ENCODE peak calls at places on chromosome X, in four cellular contexts. A is lower leg skin, O is right lobe of liver, N is BJ. T is an unnamed sample.

GRCh38 chrX:31057691-31058090 is 14.2 kb downstream of the FTHL17 start:
- DNase-seq in N (no peak), O (no peak), A (no peak), T (no peak)

GRCh38 chrX:136731798-136732197 is 48.9 kb downstream of the ARHGEF6 start:
- DNase-seq in N (no peak), A (no peak), O (no peak), T (no peak)

GRCh38 chrX:8289523-8289922 is 118.5 kb upstream of the VCX2 start:
- DNase-seq in A (no peak), O (no peak), N (no peak), T (no peak)

GRCh38 chrX:26851981-26852380 is 611.2 kb downstream of the PPP4R3C start:
- DNase-seq in O (no peak), A (no peak), N (no peak), T (no peak)

GRCh38 chrX:108312938-108313337 is 125.3 kb downstream of the COL4A6 start:
- DNase-seq in N (no peak), A (peak), O (peak), T (no peak)

GRCh38 chrX:15882704-15883539 is 28.3 kb upstream of the AP1S2 start:
- DNase-seq in N (no peak), O (no peak), A (no peak), T (no peak)

GRCh38 chrX:42119076-42119475 is 195.7 kb upstream of the CASK start:
- DNase-seq in O (no peak), A (no peak), N (no peak), T (no peak)

GRCh38 chrX:48278958-48279357 is 23.8 kb downstream of the SSX1 start:
- DNase-seq in O (no peak), N (no peak), A (no peak), T (no peak)

GRCh38 chrX:19723427-19723826 is 164.0 kb downstream of the SH3KBP1 start:
- DNase-seq in N (no peak), O (no peak), A (no peak), T (no peak)

GRCh38 chrX:55210931-55211677 is 9.0 kb upstream of the PAGE5 start:
- DNase-seq in A (no peak), O (peak), N (no peak), T (no peak)

GRCh38 chrX:19748898-19749680 is 138.3 kb downstream of the SH3KBP1 start:
- DNase-seq in A (no peak), N (no peak), O (no peak), T (no peak)

GRCh38 chrX:11239230-11239629 is 54.0 kb upstream of the AMELX start:
- DNase-seq in O (no peak), A (no peak), N (peak), T (peak)

GRCh38 chrX:107565916-107566602 is 62.3 kb upstream of the PRPS1 start:
- DNase-seq in N (no peak), O (no peak), A (no peak), T (no peak)

GRCh38 chrX:129235903-129236302 is 287.4 kb downstream of the SMARCA1 start:
- DNase-seq in O (no peak), A (no peak), N (no peak), T (no peak)

GRCh38 chrX:138756234-138756633 is 44.7 kb upstream of the FGF13 start:
- DNase-seq in A (no peak), N (no peak), O (no peak), T (no peak)

GRCh38 chrX:81201692-81202412 is at the start of the genes HMGN5 and SH3BGRL:
- DNase-seq in A (peak), N (peak), O (peak), T (peak)

GRCh38 chrX:1400049-1400448 is 8.1 kb upstream of the SLC25A6 start:
- DNase-seq in O (no peak), N (no peak), A (no peak), T (no peak)

GRCh38 chrX:19440713-19441112 is 74.6 kb downstream of the MAP3K15 start:
- DNase-seq in A (no peak), N (no peak), O (no peak), T (no peak)

GRCh38 chrX:100208076-100208475 is 202.0 kb downstream of the PCDH19 start:
- DNase-seq in O (no peak), A (no peak), N (no peak), T (no peak)

GRCh38 chrX:106932960-106933537 is 12.8 kb downstream of the CLDN2 start:
- DNase-seq in A (no peak), N (no peak), O (no peak), T (no peak)

GRCh38 chrX:48789366-48790220 is 3.2 kb downstream of the GATA1 start:
- DNase-seq in N (no peak), A (peak), O (no peak), T (no peak)

GRCh38 chrX:11555759-11556158 is 110.0 kb downstream of the ARHGAP6 start:
- DNase-seq in A (no peak), O (no peak), N (no peak), T (no peak)

GRCh38 chrX:56233100-56233499 is 944 bp downstream of the KLF8 start:
- DNase-seq in O (no peak), N (no peak), A (no peak), T (no peak)

GRCh38 chrX:16487620-16488380 is 162.2 kb upstream of the S100G start:
- DNase-seq in A (no peak), O (no peak), N (no peak), T (no peak)

GRCh38 chrX:72316408-72317079 is 10.8 kb upstream of the CITED1 start:
- DNase-seq in N (no peak), A (no peak), O (no peak), T (no peak)

GRCh38 chrX:50827996-50828395 is 14.0 kb upstream of the SHROOM4 start:
- DNase-seq in A (no peak), O (no peak), N (no peak), T (no peak)

GRCh38 chrX:106742831-106743230 is 16.3 kb downstream of the RNF128 start:
- DNase-seq in N (no peak), A (no peak), O (no peak), T (no peak)

GRCh38 chrX:928606-929005 is 283.8 kb downstream of the CRLF2 start:
- DNase-seq in A (no peak), N (no peak), O (no peak), T (no peak)

GRCh38 chrX:45755719-45756118 is 555.0 kb upstream of the DIPK2B start:
- DNase-seq in A (no peak), O (no peak), N (no peak), T (no peak)

GRCh38 chrX:9569875-9570274 is 105.0 kb downstream of the TBL1X start:
- DNase-seq in A (peak), N (no peak), O (no peak), T (no peak)

GRCh38 chrX:141201962-141202361 is 25.0 kb upstream of the LDOC1 start:
- DNase-seq in N (no peak), O (no peak), A (no peak), T (no peak)

DNA sequence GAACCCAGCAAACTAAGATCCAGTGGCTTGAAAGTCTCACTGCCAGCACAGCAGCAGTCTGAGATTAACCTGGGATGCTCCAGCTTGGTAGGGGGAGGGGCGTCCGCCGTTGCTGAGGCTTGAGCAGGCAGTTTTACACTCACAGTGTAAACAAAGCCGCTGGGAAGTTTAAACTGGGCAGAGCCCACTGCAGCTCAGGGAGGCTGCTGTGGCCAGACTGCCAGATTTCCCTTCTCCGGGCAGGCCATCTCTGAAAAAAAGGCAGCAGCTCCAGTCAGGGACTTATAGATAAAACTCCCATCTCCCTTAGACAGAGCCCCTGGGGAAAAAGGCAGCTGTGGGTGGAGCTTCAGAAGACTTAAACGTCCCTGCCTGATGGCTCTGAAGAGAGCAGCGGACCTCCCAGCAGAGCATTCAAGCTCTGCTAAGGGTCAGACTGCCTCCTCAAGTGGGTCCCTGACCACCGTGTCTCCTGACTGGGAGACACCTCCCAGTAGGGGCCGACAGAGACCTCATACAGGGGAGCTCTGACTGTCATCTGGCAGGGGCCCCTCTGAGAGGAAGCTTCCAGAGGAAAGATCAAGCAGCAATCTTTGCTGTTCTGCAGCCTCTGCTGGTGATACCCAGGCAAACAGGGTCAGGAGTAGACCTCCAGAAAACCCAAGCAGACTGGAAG is 45.1 kb upstream of the CDX4 start:
- DNase-seq in N (no peak), O (no peak), A (no peak), T (no peak)
- TF ChIP-seq CTCF in N (no peak), O (no peak), A (no peak), T (no peak)

DNA sequence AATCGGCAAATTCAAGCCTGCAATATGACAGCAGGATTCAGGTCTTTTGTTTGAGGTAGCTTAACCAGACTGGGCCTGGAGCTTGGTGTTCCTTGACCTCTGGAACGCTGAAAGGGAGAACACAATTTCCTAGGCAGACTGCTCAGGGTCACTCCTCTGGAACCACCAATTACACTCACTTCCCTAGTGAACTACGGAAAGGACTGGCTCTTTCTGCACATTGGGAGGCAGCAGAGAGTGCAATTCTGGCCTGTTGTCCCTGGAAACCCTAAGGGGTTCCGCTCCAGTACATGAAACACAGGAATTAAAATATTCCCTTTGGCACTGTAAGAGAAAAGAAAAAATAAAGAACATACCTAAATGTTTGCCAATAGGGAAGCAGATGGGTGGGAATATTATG is 58.6 kb downstream of the GPC3 start:
- DNase-seq in O (no peak), N (no peak), A (no peak), T (no peak)
- TF ChIP-seq CTCF in O (no peak), N (no peak), A (no peak), T (no peak)

DNA sequence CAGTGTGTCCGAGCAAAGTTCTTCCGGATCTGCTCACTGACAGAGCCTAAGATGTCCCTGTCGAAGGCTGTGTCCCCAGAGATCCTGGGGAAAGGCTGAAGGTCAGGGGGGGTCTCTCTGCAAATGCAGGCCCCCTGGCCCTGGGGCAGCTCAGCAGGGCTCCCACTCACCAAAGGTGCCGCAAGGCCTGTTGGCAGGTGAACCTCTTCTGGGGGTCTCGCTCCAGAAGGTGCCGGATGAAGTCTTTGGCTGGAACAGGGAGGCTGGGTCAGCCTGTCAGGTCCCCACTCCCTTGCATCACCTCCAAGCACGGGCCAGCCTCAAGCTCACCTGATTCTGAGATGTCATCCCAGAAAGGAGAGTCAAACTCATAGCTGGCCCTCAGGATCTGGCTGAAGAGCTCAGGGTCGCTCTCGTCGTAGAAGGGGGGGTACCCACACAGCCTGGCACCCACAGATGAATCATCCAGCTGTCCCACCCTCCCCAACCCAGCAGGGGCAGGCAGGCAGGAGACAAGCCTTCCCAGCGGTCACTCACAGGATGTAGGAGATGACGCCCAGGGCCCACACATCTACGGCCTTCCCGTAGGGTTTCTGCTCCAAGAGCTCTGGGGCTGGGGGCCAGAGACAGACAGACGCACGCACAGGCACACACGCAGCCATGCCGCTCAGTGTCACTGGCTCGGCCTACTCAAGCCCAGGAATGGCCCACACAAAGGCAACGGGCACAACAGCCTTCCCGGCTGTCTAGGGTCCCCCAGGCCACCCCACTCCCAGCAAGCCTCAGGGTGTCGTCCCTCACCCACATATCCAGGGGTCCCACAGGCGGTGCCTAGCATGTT is 2.6 kb downstream of the PNCK start:
- DNase-seq in O (no peak), N (no peak), A (peak), T (no peak)
- TF ChIP-seq CTCF in O (no peak), N (no peak), A (no peak), T (no peak)

DNA sequence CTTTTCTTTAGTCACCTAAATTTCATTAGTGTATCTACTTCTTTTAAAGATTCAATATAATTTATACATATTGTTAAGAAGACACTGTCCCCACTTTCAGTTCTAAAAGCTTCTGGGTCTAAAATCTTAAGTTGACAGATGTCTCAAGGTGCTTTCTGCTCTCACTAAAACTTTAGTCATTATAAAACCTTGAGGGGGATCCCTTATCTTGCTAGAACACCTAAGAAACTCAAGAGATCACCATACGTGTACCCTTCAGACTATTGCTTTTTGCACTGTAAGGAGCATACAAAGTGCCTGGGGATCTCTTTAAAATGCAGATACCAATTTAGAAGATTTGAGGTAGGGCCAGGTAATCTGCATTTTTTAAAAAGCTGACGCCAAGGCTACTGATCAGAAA is 30.1 kb downstream of the CYBB start:
- DNase-seq in A (no peak), N (no peak), O (no peak), T (no peak)
- TF ChIP-seq CTCF in A (no peak), N (no peak), O (no peak), T (no peak)

GRCh38 chrX:68650491-68650890 is 3.0 kb downstream of the STARD8 start:
- DNase-seq in N (no peak), A (no peak), O (no peak), T (no peak)

GRCh38 chrX:68652327-68652930 is 5.0 kb downstream of the STARD8 start:
- DNase-seq in N (no peak), A (no peak), O (no peak), T (no peak)

GRCh38 chrX:68646421-68646820 is 1.0 kb upstream of the STARD8 start:
- DNase-seq in N (no peak), A (no peak), O (no peak), T (no peak)

GRCh38 chrX:68648960-68649359 is 1.5 kb downstream of the STARD8 start:
- DNase-seq in A (no peak), N (no peak), O (no peak), T (no peak)

DNA sequence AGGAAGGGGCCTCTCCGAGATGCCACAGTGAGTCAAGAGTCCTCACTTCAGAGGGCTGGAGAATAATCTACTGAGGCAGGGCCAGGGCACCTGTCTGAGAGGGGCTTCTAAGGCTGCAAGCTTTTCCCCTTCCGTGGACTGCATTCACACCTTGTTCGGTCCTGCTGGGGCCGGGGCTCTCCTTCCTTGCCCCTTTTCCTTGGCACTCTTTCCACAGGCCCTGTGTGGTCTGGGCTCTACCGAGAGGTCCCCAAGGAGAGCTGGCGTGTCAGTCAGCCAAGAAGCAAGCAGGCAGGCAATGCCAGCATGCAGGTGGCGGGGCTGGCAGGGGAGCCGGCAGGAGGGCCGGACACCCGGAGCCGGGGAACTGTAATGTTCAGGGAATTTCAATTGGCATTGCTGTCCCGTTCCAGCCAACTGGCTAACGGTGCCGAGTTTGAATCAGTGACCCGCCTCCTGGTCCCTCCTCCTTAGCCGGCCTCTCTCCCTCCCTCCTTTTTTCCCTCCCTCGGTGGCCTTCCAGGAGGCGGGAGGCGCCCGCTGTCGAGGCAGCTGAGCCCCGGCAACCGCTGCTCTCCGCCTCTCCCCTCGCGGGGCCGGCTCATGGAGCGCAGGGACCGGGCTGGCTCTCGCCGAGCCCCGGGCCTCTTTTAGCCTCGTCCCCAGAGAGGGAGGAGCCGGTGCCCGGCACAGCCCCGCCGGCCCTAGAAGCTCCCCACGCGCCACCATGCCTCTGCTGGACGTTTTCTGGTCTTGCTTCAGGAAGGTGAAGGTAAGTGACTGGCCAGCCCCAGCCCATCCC is at the start of gene STARD8:
- DNase-seq in A (peak), N (no peak), O (peak), T (no peak)
- TF ChIP-seq CTCF in A (no peak), N (peak), O (no peak), T (no peak)

GRCh38 chrX:84729809-84730208 is 227.6 kb upstream of the HDX start:
- DNase-seq in O (peak), N (no peak), A (no peak), T (peak)
- TF ChIP-seq CTCF in O (peak), N (peak), A (no peak), T (peak)

GRCh38 chrX:111568817-111569216 is 57.4 kb downstream of the SERTM2 start:
- DNase-seq in O (no peak), N (no peak), A (no peak), T (no peak)

GRCh38 chrX:111568356-111568755 is 56.9 kb downstream of the SERTM2 start:
- DNase-seq in O (peak), N (no peak), A (no peak), T (no peak)
- TF ChIP-seq CTCF in O (peak), N (no peak), A (no peak), T (no peak)

DNA sequence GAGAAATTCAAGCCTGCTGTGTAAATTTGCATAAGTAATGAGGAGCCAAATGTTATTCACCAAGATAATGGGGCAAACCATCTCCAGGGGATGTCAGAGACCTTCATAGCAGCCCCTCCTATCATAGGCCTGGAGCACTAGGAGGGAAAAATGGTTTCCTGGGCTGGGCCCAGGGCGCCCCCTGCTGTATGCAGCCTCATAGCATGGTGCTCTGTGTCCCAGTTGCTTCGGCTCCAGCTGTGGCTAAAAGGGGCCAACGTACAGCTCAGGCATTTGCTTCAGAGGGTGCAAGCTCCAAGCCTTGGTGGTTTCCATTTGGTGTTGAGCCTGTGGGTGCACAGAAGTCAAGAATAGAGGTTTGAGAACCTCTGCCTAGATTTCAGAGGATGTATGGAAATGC is 859.3 kb downstream of the RPA4 start:
- DNase-seq in O (no peak), N (no peak), A (no peak), T (no peak)
- TF ChIP-seq CTCF in O (peak), N (no peak), A (no peak), T (peak)

GRCh38 chrX:123975180-123975579 is 13.7 kb downstream of the STAG2 start:
- DNase-seq in A (peak), O (no peak), N (no peak), T (no peak)

GRCh38 chrX:123971963-123972362 is 10.5 kb downstream of the STAG2 start:
- DNase-seq in A (no peak), N (no peak), O (no peak), T (no peak)

DNA sequence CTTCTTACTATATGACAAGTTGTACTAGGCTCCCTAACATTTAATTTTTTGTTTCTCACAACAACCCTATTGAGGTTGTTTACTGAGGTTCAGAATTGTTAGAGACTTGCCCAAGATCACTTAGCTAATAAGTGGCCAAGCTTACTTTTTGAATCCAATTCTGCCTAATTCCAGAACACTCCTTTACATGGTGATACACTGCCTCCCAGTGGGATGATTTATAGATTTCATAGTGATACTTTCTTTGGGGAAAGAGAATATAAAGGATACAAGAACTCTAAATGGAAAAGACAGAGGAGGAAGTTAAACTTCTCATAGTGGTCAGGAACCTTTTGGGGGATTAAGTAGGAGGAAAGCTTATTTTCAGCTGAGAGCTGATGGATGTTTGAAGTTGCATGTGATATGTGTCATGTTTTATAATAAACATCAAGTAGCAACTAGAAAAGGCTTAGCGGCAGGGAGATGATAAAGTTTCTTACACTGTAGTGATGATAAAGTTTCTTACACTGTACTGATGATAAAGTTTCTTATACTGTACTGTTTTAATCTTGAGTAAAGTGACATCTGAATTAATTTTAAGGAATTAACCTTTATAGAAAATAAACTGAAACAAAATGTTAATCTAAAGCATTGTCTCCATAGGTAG is 15.3 kb downstream of the STAG2 start:
- DNase-seq in O (no peak), A (no peak), N (no peak), T (no peak)
- TF ChIP-seq CTCF in O (peak), A (no peak), N (peak), T (no peak)

T was measured in GM10248.